ENCODE peak calls at places on chromosomes 5 and 9, in five cellular contexts. F is C1 segment of cervical spinal cord; N is stimulated activated CD4-positive, alpha-beta T cell treated with anti-CD3 and anti-CD28 coated beads, Interleukin-2, amount 100 ng/mL, for 48 hours; K is PC-9; O is MCF 10A. E is an unnamed sample.

GRCh38 chr9:135888766-135889394 is 18.5 kb downstream of the CAMSAP1 start:
- DNase-seq in F (no peak), N (no peak), K (no peak), O (no peak), E (no peak)

GRCh38 chr9:72363908-72364678 is 915 bp downstream of the ZFAND5 start:
- DNase-seq in F (peak; percentile 58), N (peak; percentile 59), K (no peak), O (peak; percentile 55), E (no peak)

GRCh38 chr9:40927260-40927631 is 201.2 kb downstream of the FOXD4L6 start:
- DNase-seq in F (no peak), N (no peak), K (no peak), O (no peak), E (no peak)

GRCh38 chr5:472076-472655 is 29.2 kb downstream of the EXOC3 start:
- DNase-seq in F (no peak), N (no peak), K (no peak), O (peak; percentile 34), E (no peak)

GRCh38 chr9:118595719-118596305 is 773.4 kb downstream of the BRINP1 start:
- DNase-seq in F (no peak), N (no peak), K (no peak), O (peak; percentile 73), E (peak; percentile 4)

GRCh38 chr9:129889461-129889935 is 54.2 kb downstream of the USP20 start:
- DNase-seq in F (no peak), N (no peak), K (no peak), O (no peak), E (no peak)

GRCh38 chr9:81535542-81536241 is 153.7 kb downstream of the TLE1 start:
- DNase-seq in F (no peak), N (no peak), K (peak; percentile 91), O (peak; percentile 81), E (no peak)

GRCh38 chr9:4662989-4663792 is 1.1 kb downstream of the PLPP6 start:
- DNase-seq in F (no peak), N (no peak), K (peak; percentile 62), O (no peak), E (no peak)

GRCh38 chr5:32642276-32643002 is 57.1 kb downstream of the SUB1 start:
- DNase-seq in F (no peak), N (no peak), K (peak; percentile 79), O (peak; percentile 47), E (no peak)

GRCh38 chr9:132031467-132031866 is 48.2 kb downstream of the MED27 start:
- DNase-seq in F (no peak), N (no peak), K (no peak), O (no peak), E (no peak)

GRCh38 chr9:10613413-10613812 is 611 bp upstream of the PTPRD start:
- DNase-seq in F (no peak), N (no peak), K (no peak), O (no peak), E (no peak)

GRCh38 chr5:117475925-117476324 is 901.3 kb upstream of the SEMA6A start:
- DNase-seq in F (no peak), N (no peak), K (no peak), O (no peak), E (no peak)

GRCh38 chr5:120306331-120306730 is 157.8 kb upstream of the PRR16 start:
- DNase-seq in F (no peak), N (no peak), K (no peak), O (peak; percentile 10), E (no peak)

GRCh38 chr5:54905942-54906537 is 79.4 kb downstream of the ESM1 start:
- DNase-seq in F (no peak), N (peak; percentile 67), K (no peak), O (peak; percentile 69), E (no peak)

GRCh38 chr9:89052470-89053097 is 61.3 kb downstream of the S1PR3 start:
- DNase-seq in F (no peak), N (no peak), K (no peak), O (no peak), E (no peak)

GRCh38 chr9:35333551-35333950 is 156.4 kb upstream of the RUSC2 start:
- DNase-seq in F (no peak), N (no peak), K (no peak), O (no peak), E (no peak)

GRCh38 chr5:14882658-14883580 is 11.3 kb upstream of the ANKH start:
- DNase-seq in F (no peak), N (no peak), K (no peak), O (no peak), E (no peak)

GRCh38 chr9:23314247-23314646 is 511.8 kb downstream of the ELAVL2 start:
- DNase-seq in F (no peak), N (no peak), K (no peak), O (no peak), E (no peak)

GRCh38 chr5:105695916-105696315 is 1974.8 kb downstream of the EFNA5 start:
- DNase-seq in F (no peak), N (no peak), K (no peak), O (no peak), E (no peak)

GRCh38 chr5:158054388-158055092 is 195.6 kb upstream of the CLINT1 start:
- DNase-seq in F (no peak), N (no peak), K (no peak), O (peak; percentile 21), E (no peak)

GRCh38 chr5:126098330-126099017 is 324.7 kb upstream of the GRAMD2B start:
- DNase-seq in F (no peak), N (no peak), K (no peak), O (no peak), E (no peak)

GRCh38 chr9:22528485-22528884 is 81.9 kb downstream of the DMRTA1 start:
- DNase-seq in F (no peak), N (no peak), K (no peak), O (peak; percentile 1), E (no peak)

GRCh38 chr9:109771084-109771483 is 8.9 kb upstream of the PALM2AKAP2 start:
- DNase-seq in F (no peak), N (no peak), K (no peak), O (peak; percentile 24), E (no peak)

GRCh38 chr5:112917453-112918005 is 4.5 kb downstream of the REEP5 start:
- DNase-seq in F (no peak), N (no peak), K (no peak), O (no peak), E (no peak)

GRCh38 chr5:97046270-97046982 is 96.0 kb downstream of the LIX1 start:
- DNase-seq in F (no peak), N (no peak), K (no peak), O (peak; percentile 20), E (no peak)

GRCh38 chr5:14153932-14154646 is 10.9 kb downstream of the TRIO start:
- DNase-seq in F (peak; percentile 17), N (no peak), K (no peak), O (peak; percentile 75), E (no peak)

GRCh38 chr9:18976368-18977238 is 56.4 kb downstream of the SAXO1 start:
- DNase-seq in F (no peak), N (no peak), K (no peak), O (no peak), E (no peak)

GRCh38 chr5:132100672-132101261 is 27.2 kb downstream of the CSF2 start:
- DNase-seq in F (no peak), N (peak; percentile 43), K (peak; percentile 73), O (no peak), E (no peak)

GRCh38 chr5:16787278-16787677 is 148.8 kb downstream of the MYO10 start:
- DNase-seq in F (no peak), N (no peak), K (no peak), O (peak; percentile 66), E (no peak)

GRCh38 chr5:136132087-136132486 is 558 bp upstream of the SMAD5 start:
- DNase-seq in F (no peak), N (no peak), K (no peak), O (no peak), E (no peak)

GRCh38 chr5:173542159-173542558 is 74.3 kb downstream of the BOD1 start:
- DNase-seq in F (no peak), N (no peak), K (no peak), O (no peak), E (no peak)

GRCh38 chr9:111959468-111959941 is 62.9 kb downstream of the UGCG start:
- DNase-seq in F (no peak), N (no peak), K (peak; percentile 98), O (peak; percentile 97), E (no peak)

GRCh38 chr5:40273936-40274335 is 405.8 kb upstream of the PTGER4 start:
- DNase-seq in F (no peak), N (no peak), K (no peak), O (no peak), E (no peak)

GRCh38 chr5:123785160-123786001 is 273.4 kb downstream of the CSNK1G3 start:
- DNase-seq in F (no peak), N (no peak), K (no peak), O (peak; percentile 75), E (no peak)

GRCh38 chr9:108956098-108956533 is 21.9 kb downstream of the ABITRAM start:
- DNase-seq in F (no peak), N (no peak), K (no peak), O (no peak), E (no peak)

GRCh38 chr5:13606051-13606450 is 338.4 kb downstream of the DNAH5 start:
- DNase-seq in F (no peak), N (no peak), K (peak; percentile 95), O (peak; percentile 18), E (no peak)

GRCh38 chr5:90849939-90850338 is 291.3 kb downstream of the ADGRV1 start:
- DNase-seq in F (no peak), N (no peak), K (no peak), O (no peak), E (no peak)

E was measured in cerebellar nuclear complex.